ENCODE peak calls at places on chromosomes 16 and 17, in five cellular contexts. Q is tibial artery, Y is left ventricle myocardium inferior, W is caudate nucleus, U is body of pancreas. O is an unnamed sample.

GRCh38 chr17:60139438-60140285 is 10.1 kb upstream of the CA4 start:
- DNase-seq in Q (no peak), Y (peak), W (no peak), U (peak), O (peak)

GRCh38 chr17:17947309-17947708 is 24.9 kb downstream of the TOM1L2 start:
- DNase-seq in Q (no peak), Y (no peak), W (no peak), U (no peak), O (no peak)

GRCh38 chr17:75065562-75066151 is 18.6 kb downstream of the KCTD2 start:
- DNase-seq in Q (no peak), Y (no peak), W (no peak), U (no peak), O (no peak)

GRCh38 chr17:10197721-10198508 is 491 bp downstream of the GAS7 start:
- DNase-seq in Q (no peak), Y (peak), W (no peak), U (no peak), O (no peak)

GRCh38 chr17:52170963-52171572 is 12.6 kb upstream of the CA10 start:
- DNase-seq in Q (no peak), Y (no peak), W (no peak), U (peak), O (no peak)

GRCh38 chr17:77437017-77437416 is 296.2 kb downstream of the SEC14L1 start:
- DNase-seq in Q (peak), Y (peak), W (no peak), U (peak), O (peak)

GRCh38 chr16:19113577-19114358 is at the start of gene ITPRIPL2:
- DNase-seq in Q (peak), Y (peak), W (peak), U (peak), O (peak)

GRCh38 chr16:57266531-57267268 is 17.8 kb downstream of the PLLP start:
- DNase-seq in Q (no peak), Y (no peak), W (no peak), U (peak), O (no peak)

GRCh38 chr16:87348616-87349157 is 31.5 kb upstream of the C16orf95 start:
- DNase-seq in Q (no peak), Y (no peak), W (no peak), U (no peak), O (no peak)

GRCh38 chr16:51049678-51050378 is 101.2 kb downstream of the SALL1 start:
- DNase-seq in Q (no peak), Y (no peak), W (no peak), U (no peak), O (no peak)

GRCh38 chr17:47621293-47622178 is 28.2 kb upstream of the KPNB1 start:
- DNase-seq in Q (peak), Y (no peak), W (peak), U (peak), O (peak)

GRCh38 chr17:64212122-64212521 is 50.9 kb downstream of the TEX2 start:
- DNase-seq in Q (no peak), Y (no peak), W (no peak), U (no peak), O (no peak)

GRCh38 chr17:49106366-49107210 is 26.0 kb upstream of the B4GALNT2 start:
- DNase-seq in Q (no peak), Y (no peak), W (no peak), U (peak), O (no peak)

GRCh38 chr17:49104511-49105074 is 28.0 kb upstream of the B4GALNT2 start:
- DNase-seq in Q (no peak), Y (no peak), W (no peak), U (no peak), O (no peak)

GRCh38 chr17:49101054-49101534 is 31.5 kb upstream of the B4GALNT2 start:
- DNase-seq in Q (no peak), Y (no peak), W (no peak), U (peak), O (no peak)
- H3K27ac ChIP-seq in Q (no peak), Y (no peak), W (no peak), U (no peak), O (no peak)

DNA sequence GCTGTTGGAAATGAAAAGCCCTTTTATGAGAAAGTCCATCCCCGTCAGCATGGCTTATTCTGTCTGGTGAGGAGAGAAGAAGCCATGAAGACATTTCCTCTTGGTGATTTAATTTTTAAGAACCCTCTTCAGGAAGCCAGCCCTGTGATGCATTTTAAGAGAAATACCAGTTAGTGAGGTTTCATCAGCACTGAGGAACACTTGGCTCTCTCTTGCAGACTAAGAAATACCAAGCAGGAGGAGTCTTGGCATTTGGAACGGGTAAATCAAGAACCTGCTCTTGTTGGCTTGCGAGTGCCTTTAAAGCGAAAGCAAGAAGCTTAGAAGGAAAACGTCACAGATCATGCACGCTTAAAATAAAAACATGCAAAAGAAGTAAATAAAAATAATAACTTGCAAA is 17.5 kb downstream of the RAB11FIP3 start:
- DNase-seq in Q (no peak), Y (no peak), W (no peak), U (no peak), O (no peak)
- H3K27ac ChIP-seq in Q (no peak), Y (no peak), W (peak), U (no peak), O (peak)

GRCh38 chr17:8890671-8891070 is 23.2 kb upstream of the PIK3R6 start:
- DNase-seq in Q (no peak), Y (no peak), W (no peak), U (no peak), O (no peak)
- H3K27ac ChIP-seq in Q (no peak), Y (no peak), W (no peak), U (no peak), O (no peak)

DNA sequence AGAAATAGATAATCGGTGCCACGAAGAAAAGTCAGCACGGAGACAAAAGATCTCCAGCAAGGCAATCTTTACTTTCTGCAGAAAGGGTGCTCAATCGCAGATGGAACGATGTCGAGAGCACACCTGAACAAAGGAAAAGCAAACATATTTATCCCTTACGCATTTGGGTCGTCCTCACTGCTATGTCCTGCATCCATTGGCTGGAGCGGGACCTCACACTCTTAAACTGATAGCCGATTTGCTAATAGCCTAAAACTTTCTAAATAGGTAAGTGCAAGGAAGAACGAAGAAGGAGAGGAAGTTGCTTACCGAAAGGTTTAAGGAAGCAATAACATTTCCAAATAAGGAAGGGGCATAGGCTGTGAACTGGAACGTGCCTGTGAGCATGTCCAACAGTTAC is 1.2 kb upstream of the AKAP10 start:
- DNase-seq in Q (no peak), Y (no peak), W (no peak), U (no peak), O (no peak)
- H3K27ac ChIP-seq in Q (peak), Y (peak), W (peak), U (peak), O (peak)